ENCODE peak calls at places on chromosome 11, in five cellular contexts. U, R, X, G and Y are unnamed samples.

GRCh38 chr11:119975561-119976152 is 162.3 kb downstream of the TRIM29 start:
- DNase-seq in U (peak; percentile 30), R (no peak), X (no peak), G (no peak), Y (no peak)

GRCh38 chr11:32952421-32952820 is 59.8 kb downstream of the QSER1 start:
- DNase-seq in U (no peak), R (no peak), X (no peak), G (no peak), Y (no peak)

GRCh38 chr11:11407065-11407737 is 54.2 kb upstream of the CSNK2A3 start:
- DNase-seq in U (peak; percentile 54), R (no peak), X (no peak), G (no peak), Y (no peak)

GRCh38 chr11:12724301-12725046 is 50.3 kb downstream of the TEAD1 start:
- DNase-seq in U (peak; percentile 52), R (peak; percentile 79), X (peak; percentile 81), G (peak; percentile 90), Y (peak; percentile 88)

GRCh38 chr11:112127056-112127455 is 36.8 kb downstream of the IL18 start:
- DNase-seq in U (no peak), R (no peak), X (no peak), G (no peak), Y (no peak)

GRCh38 chr11:78168539-78169477 is 19.6 kb downstream of the KCTD21 start:
- DNase-seq in U (peak; percentile 94), R (peak; percentile 57), X (peak; percentile 62), G (no peak), Y (no peak)

GRCh38 chr11:22703561-22703960 is 37.1 kb downstream of the GAS2 start:
- DNase-seq in U (no peak), R (no peak), X (peak; percentile 2), G (no peak), Y (no peak)

GRCh38 chr11:4932751-4933150 is 8.6 kb upstream of the OR51G1 start:
- DNase-seq in U (no peak), R (no peak), X (no peak), G (no peak), Y (no peak)

GRCh38 chr11:126450198-126450597 is 94.7 kb downstream of the ST3GAL4 start:
- DNase-seq in U (no peak), R (no peak), X (no peak), G (no peak), Y (no peak)

GRCh38 chr11:46017341-46017740 is 94.9 kb downstream of the LARGE2 start:
- DNase-seq in U (no peak), R (no peak), X (no peak), G (no peak), Y (no peak)

GRCh38 chr11:68312780-68313573 is 586 bp downstream of the LRP5 start:
- DNase-seq in U (peak; percentile 59), R (no peak), X (no peak), G (peak; percentile 38), Y (no peak)

GRCh38 chr11:68525320-68525719 is 64.8 kb downstream of the PPP6R3 start:
- DNase-seq in U (no peak), R (no peak), X (no peak), G (no peak), Y (no peak)

GRCh38 chr11:86403458-86403857 is 28.8 kb downstream of the CCDC81 start:
- DNase-seq in U (no peak), R (no peak), X (no peak), G (no peak), Y (no peak)

GRCh38 chr11:74462009-74462408 is 5.3 kb downstream of the KCNE3 start:
- DNase-seq in U (peak; percentile 87), R (peak; percentile 92), X (no peak), G (no peak), Y (no peak)

GRCh38 chr11:83628622-83629347 is 342.6 kb upstream of the CCDC90B start:
- DNase-seq in U (no peak), R (no peak), X (no peak), G (no peak), Y (no peak)

GRCh38 chr11:108914981-108915380 is 250.1 kb downstream of the DDX10 start:
- DNase-seq in U (no peak), R (no peak), X (no peak), G (no peak), Y (no peak)

GRCh38 chr11:13692172-13692571 is 23.7 kb downstream of the FAR1 start:
- DNase-seq in U (no peak), R (no peak), X (no peak), G (no peak), Y (no peak)

GRCh38 chr11:103537904-103538502 is 428.8 kb downstream of the DYNC2H1 start:
- DNase-seq in U (no peak), R (no peak), X (no peak), G (peak; percentile 8), Y (peak; percentile 35)

GRCh38 chr11:100329352-100329751 is 357.7 kb upstream of the ARHGAP42 start:
- DNase-seq in U (no peak), R (no peak), X (no peak), G (no peak), Y (no peak)

GRCh38 chr11:68424101-68424632 is 36.4 kb upstream of the PPP6R3 start:
- DNase-seq in U (no peak), R (no peak), X (no peak), G (no peak), Y (no peak)

GRCh38 chr11:81359476-81359875 is 1374.2 kb downstream of the FAM181B start:
- DNase-seq in U (no peak), R (no peak), X (no peak), G (no peak), Y (no peak)

GRCh38 chr11:122339661-122340060 is 223.6 kb upstream of the BLID start:
- DNase-seq in U (no peak), R (no peak), X (no peak), G (no peak), Y (no peak)

GRCh38 chr11:126072821-126073594 is 10.3 kb upstream of the CDON start:
- DNase-seq in U (no peak), R (no peak), X (no peak), G (no peak), Y (no peak)

GRCh38 chr11:86588566-86589090 is 83.8 kb downstream of the ME3 start:
- DNase-seq in U (no peak), R (no peak), X (no peak), G (no peak), Y (no peak)

GRCh38 chr11:69613594-69613993 is 27.4 kb upstream of the CCND1 start:
- DNase-seq in U (no peak), R (no peak), X (no peak), G (no peak), Y (no peak)

GRCh38 chr11:100235085-100235484 is 452.0 kb upstream of the ARHGAP42 start:
- DNase-seq in U (no peak), R (no peak), X (no peak), G (no peak), Y (no peak)

GRCh38 chr11:119012629-119013170 is 5.4 kb downstream of the RPS25 start:
- DNase-seq in U (no peak), R (no peak), X (no peak), G (no peak), Y (no peak)

GRCh38 chr11:78684377-78684776 is 109.7 kb upstream of the NARS2 start:
- DNase-seq in U (no peak), R (no peak), X (no peak), G (no peak), Y (no peak)

GRCh38 chr11:18699269-18699596 is 654 bp downstream of the TMEM86A start:
- DNase-seq in U (no peak), R (no peak), X (no peak), G (no peak), Y (no peak)

DNA sequence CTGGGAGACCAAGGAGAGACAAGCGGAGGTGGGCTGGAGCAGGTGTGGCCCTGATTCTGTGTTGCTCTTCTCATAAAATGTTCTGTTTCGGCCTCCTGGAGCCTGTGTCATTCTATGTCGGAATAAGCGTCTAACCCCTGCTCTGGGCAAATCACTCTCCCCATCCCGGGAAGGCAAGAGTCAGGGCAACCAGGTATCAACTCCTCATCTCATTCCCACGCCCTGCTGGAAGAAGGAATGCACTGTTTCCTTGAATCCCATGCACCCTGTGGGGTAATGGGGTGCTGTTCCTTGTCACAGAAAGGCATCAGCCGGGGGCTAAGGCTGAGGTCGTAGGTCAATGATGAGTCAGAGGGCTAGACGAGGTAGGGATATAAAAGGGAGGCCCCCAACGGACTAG is 2.6 kb downstream of the FAM180B start:
- DNase-seq in U (no peak), R (no peak), X (no peak), G (no peak), Y (no peak)
- H3K4me3 ChIP-seq in U (no peak overlapping the region), R (no peak overlapping the region), X (peak overlapping the region; percentile 20), G (no peak overlapping the region), Y (no peak overlapping the region)

GRCh38 chr11:29634248-29634647 is 382.6 kb downstream of the KCNA4 start:
- DNase-seq in U (no peak), R (no peak), X (no peak), G (no peak), Y (no peak)
- TF ChIP-seq CTCF in U (no peak), R (peak; percentile 16), X (peak; percentile 46), G (no peak), Y (no peak)

DNA sequence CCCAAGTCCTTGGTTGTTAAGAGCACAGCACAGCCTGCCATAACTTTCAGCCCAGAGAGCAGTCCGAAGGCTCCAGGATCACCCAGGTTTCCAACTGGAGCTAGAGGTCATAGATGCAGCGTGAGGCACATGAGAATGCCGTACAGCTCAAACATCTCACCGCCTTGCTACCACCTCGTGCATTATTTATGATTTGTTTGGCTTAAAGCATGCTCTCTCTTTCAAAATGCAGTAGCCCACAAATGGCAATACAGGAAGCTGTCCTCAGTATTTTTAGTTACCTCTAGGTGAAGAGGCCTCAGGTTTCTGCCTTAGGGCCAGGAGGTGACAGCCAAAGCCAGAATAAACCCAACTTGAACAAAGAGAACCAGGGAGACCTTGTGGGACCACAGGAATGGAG is 14.4 kb downstream of the SCN3B start:
- DNase-seq in U (no peak), R (no peak), X (no peak), G (no peak), Y (no peak)
- H3K4me3 ChIP-seq in U (no peak overlapping the region), R (no peak overlapping the region), X (no peak overlapping the region), G (no peak overlapping the region), Y (no peak overlapping the region)

DNA sequence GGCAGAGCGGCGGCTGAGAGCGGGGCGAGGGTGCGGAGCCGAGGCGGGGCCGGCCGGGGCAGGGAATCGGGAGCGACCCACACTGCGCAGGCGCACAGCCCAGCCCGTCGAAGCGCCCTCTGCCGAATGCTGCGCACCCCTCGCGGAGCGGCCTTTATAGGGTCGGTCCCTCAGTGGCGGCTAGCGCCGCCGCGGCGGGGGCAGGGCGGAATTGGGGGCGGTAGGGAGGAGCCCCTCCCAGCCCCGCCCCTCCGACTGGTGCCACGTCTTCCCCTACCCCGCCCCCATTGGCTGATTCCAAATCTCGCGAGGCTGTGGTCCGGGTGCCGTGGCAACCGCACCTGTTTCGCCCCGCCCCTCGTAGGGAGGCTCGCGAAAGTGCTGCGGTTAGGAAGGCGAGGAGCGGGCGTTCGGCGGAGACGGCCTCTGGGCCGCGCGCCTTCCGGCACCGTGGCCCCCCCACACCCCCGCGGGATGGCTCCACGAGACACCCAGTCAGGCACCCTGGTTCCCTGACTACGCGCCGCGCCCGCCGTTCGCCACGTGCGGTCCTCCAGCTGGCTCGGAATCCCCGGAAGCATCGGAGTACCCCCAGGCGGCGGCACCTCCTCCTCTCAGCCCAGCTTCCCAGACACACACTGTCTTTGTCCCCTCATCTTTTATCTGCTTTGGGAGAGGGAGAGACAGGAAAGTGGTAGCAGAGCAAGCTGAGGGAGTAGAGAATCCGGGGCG is at the start of gene EHD1:
- DNase-seq in U (peak; percentile 99), R (peak; percentile 99), X (peak; percentile 93), G (peak; percentile 100), Y (peak; percentile 89)
- TF ChIP-seq CTCF in U (peak; percentile 62), R (peak; percentile 32), X (peak; percentile 55), G (peak; percentile 64), Y (peak; percentile 53)